ENCODE peak calls at places on chromosomes 7 and 10, in four cellular contexts. One of them, this sample, is unnamed.

GRCh38 chr7:47625861-47626444 is 44.0 kb upstream of the TNS3 start:
- DNase-seq in naive thymus-derived CD4-positive, alpha-beta T cell: no peak
- DNase-seq in NCI-H460: no peak
- DNase-seq in stimulated activated CD8-positive, alpha-beta memory T cell treated with anti-CD3 and anti-CD28 coated beads, Interleukin-15, amount 100 ng/mL, for 48 hours: no peak
- DNase-seq in this sample: no peak

GRCh38 chr10:690227-691161 is 1.0 kb upstream of the DIP2C start:
- DNase-seq in stimulated activated CD8-positive, alpha-beta memory T cell treated with anti-CD3 and anti-CD28 coated beads, Interleukin-15, amount 100 ng/mL, for 48 hours: no peak
- DNase-seq in NCI-H460: no peak
- DNase-seq in naive thymus-derived CD4-positive, alpha-beta T cell: no peak
- DNase-seq in this sample: no peak

GRCh38 chr7:158273138-158273651 is 314.4 kb downstream of the PTPRN2 start:
- DNase-seq in stimulated activated CD8-positive, alpha-beta memory T cell treated with anti-CD3 and anti-CD28 coated beads, Interleukin-15, amount 100 ng/mL, for 48 hours: no peak
- DNase-seq in NCI-H460: no peak
- DNase-seq in naive thymus-derived CD4-positive, alpha-beta T cell: no peak
- DNase-seq in this sample: peak

GRCh38 chr10:71263376-71263775 is 51.0 kb downstream of the UNC5B start:
- DNase-seq in naive thymus-derived CD4-positive, alpha-beta T cell: no peak
- DNase-seq in NCI-H460: no peak
- DNase-seq in stimulated activated CD8-positive, alpha-beta memory T cell treated with anti-CD3 and anti-CD28 coated beads, Interleukin-15, amount 100 ng/mL, for 48 hours: no peak
- DNase-seq in this sample: no peak

GRCh38 chr7:3673524-3673923 is 372.5 kb downstream of the SDK1 start:
- DNase-seq in stimulated activated CD8-positive, alpha-beta memory T cell treated with anti-CD3 and anti-CD28 coated beads, Interleukin-15, amount 100 ng/mL, for 48 hours: no peak
- DNase-seq in NCI-H460: peak
- DNase-seq in naive thymus-derived CD4-positive, alpha-beta T cell: peak
- DNase-seq in this sample: no peak

GRCh38 chr10:24642921-24643678 is 80.6 kb downstream of the ARHGAP21 start:
- DNase-seq in stimulated activated CD8-positive, alpha-beta memory T cell treated with anti-CD3 and anti-CD28 coated beads, Interleukin-15, amount 100 ng/mL, for 48 hours: no peak
- DNase-seq in naive thymus-derived CD4-positive, alpha-beta T cell: no peak
- DNase-seq in NCI-H460: peak
- DNase-seq in this sample: no peak

GRCh38 chr10:32132357-32132756 is 76.1 kb upstream of the KIF5B start:
- DNase-seq in NCI-H460: no peak
- DNase-seq in naive thymus-derived CD4-positive, alpha-beta T cell: no peak
- DNase-seq in stimulated activated CD8-positive, alpha-beta memory T cell treated with anti-CD3 and anti-CD28 coated beads, Interleukin-15, amount 100 ng/mL, for 48 hours: no peak
- DNase-seq in this sample: no peak

GRCh38 chr10:78149193-78149592 is 115.5 kb downstream of the RPS24 start:
- DNase-seq in stimulated activated CD8-positive, alpha-beta memory T cell treated with anti-CD3 and anti-CD28 coated beads, Interleukin-15, amount 100 ng/mL, for 48 hours: no peak
- DNase-seq in NCI-H460: no peak
- DNase-seq in naive thymus-derived CD4-positive, alpha-beta T cell: no peak
- DNase-seq in this sample: no peak

GRCh38 chr7:47710201-47710935 is 128.5 kb upstream of the TNS3 start:
- DNase-seq in naive thymus-derived CD4-positive, alpha-beta T cell: no peak
- DNase-seq in stimulated activated CD8-positive, alpha-beta memory T cell treated with anti-CD3 and anti-CD28 coated beads, Interleukin-15, amount 100 ng/mL, for 48 hours: no peak
- DNase-seq in NCI-H460: no peak
- DNase-seq in this sample: no peak

GRCh38 chr10:113386005-113386404 is 166.8 kb upstream of the HABP2 start:
- DNase-seq in naive thymus-derived CD4-positive, alpha-beta T cell: no peak
- DNase-seq in stimulated activated CD8-positive, alpha-beta memory T cell treated with anti-CD3 and anti-CD28 coated beads, Interleukin-15, amount 100 ng/mL, for 48 hours: no peak
- DNase-seq in NCI-H460: no peak
- DNase-seq in this sample: no peak

This sample was measured in left lung.